ENCODE peak calls at places on chromosomes 7 and 10, in seven cellular contexts. F, L, V, J, G, Z and H are unnamed samples.

GRCh38 chr7:154409703-154410311 is 357.6 kb downstream of the DPP6 start:
- DNase-seq in G (no peak), F (no peak), L (peak; percentile 10), J (peak; percentile 45), V (no peak), Z (no peak), H (no peak)

GRCh38 chr7:157461805-157462771 is 125.3 kb downstream of the DNAJB6 start:
- DNase-seq in F (no peak), G (no peak), L (no peak), J (no peak), Z (no peak), V (no peak), H (no peak)

GRCh38 chr7:101864039-101864438 is 46.6 kb downstream of the CUX1 start:
- DNase-seq in V (no peak), L (no peak), Z (no peak), G (no peak), J (no peak), F (no peak), H (no peak)

GRCh38 chr10:13924020-13924725 is 337.4 kb downstream of the PRPF18 start:
- DNase-seq in L (no peak), G (no peak), V (no peak), F (no peak), J (no peak), Z (no peak), H (no peak)

GRCh38 chr7:2157473-2158279 is 75.1 kb downstream of the MAD1L1 start:
- DNase-seq in G (no peak), F (no peak), Z (no peak), J (no peak), L (no peak), V (no peak), H (peak; percentile 32)

GRCh38 chr10:48573045-48573444 is 31.8 kb downstream of the ARHGAP22 start:
- DNase-seq in F (no peak), J (no peak), V (no peak), L (no peak), G (no peak), Z (no peak), H (no peak)

GRCh38 chr7:138892016-138892630 is 89.1 kb downstream of the KIAA1549 start:
- DNase-seq in Z (no peak), G (no peak), J (no peak), F (no peak), V (no peak), L (no peak), H (no peak)

GRCh38 chr10:104309980-104310978 is 28.0 kb downstream of the ITPRIP start:
- DNase-seq in L (no peak), G (no peak), F (no peak), Z (no peak), V (no peak), J (no peak), H (no peak)

GRCh38 chr7:39310699-39311098 is 255.5 kb upstream of the YAE1 start:
- DNase-seq in J (no peak), L (no peak), G (no peak), V (no peak), F (no peak), Z (no peak), H (no peak)

GRCh38 chr10:5961405-5962100 is 15.8 kb downstream of the IL15RA start:
- DNase-seq in L (no peak), G (no peak), F (no peak), V (no peak), J (no peak), Z (no peak), H (no peak)

GRCh38 chr10:93874309-93875031 is 19.3 kb upstream of the SLC35G1 start:
- DNase-seq in G (no peak), V (no peak), J (no peak), L (no peak), Z (no peak), F (no peak), H (no peak)

GRCh38 chr7:20280475-20281351 is 50.0 kb upstream of the ITGB8 start:
- DNase-seq in L (no peak), Z (no peak), J (no peak), G (no peak), V (peak; percentile 27), F (no peak), H (no peak)

GRCh38 chr7:142383826-142384507 is 126.1 kb upstream of the PRSS58 start:
- DNase-seq in F (no peak), L (no peak), V (no peak), J (no peak), Z (no peak), G (no peak), H (no peak)

GRCh38 chr10:104067525-104067924 is 18.2 kb downstream of the COL17A1 start:
- DNase-seq in Z (no peak), V (no peak), G (no peak), F (no peak), J (no peak), L (no peak), H (no peak)

GRCh38 chr7:111265394-111265793 is 174.5 kb downstream of the LRRN3 start:
- DNase-seq in J (no peak), F (no peak), L (no peak), V (no peak), G (no peak), Z (no peak), H (no peak)

GRCh38 chr10:110083884-110084283 is 76.1 kb downstream of the ADD3 start:
- DNase-seq in F (no peak), J (no peak), Z (no peak), G (no peak), V (no peak), L (no peak), H (no peak)

GRCh38 chr7:102446387-102447156 is 13.2 kb downstream of the ORAI2 start:
- DNase-seq in F (no peak), G (no peak), L (no peak), Z (no peak), J (no peak), V (peak; percentile 16), H (no peak)

GRCh38 chr7:44145419-44145968 is 4.4 kb upstream of the MYL7 start:
- DNase-seq in L (no peak), V (peak; percentile 78), G (no peak), J (peak; percentile 22), Z (no peak), F (no peak), H (no peak)

GRCh38 chr10:59387951-59388431 is 25.6 kb upstream of the FAM13C start:
- DNase-seq in J (no peak), L (no peak), G (no peak), V (no peak), Z (no peak), F (no peak), H (no peak)

GRCh38 chr7:94195813-94196212 is 191.7 kb upstream of the BET1 start:
- DNase-seq in G (no peak), V (no peak), Z (no peak), L (no peak), F (no peak), J (no peak), H (no peak)

GRCh38 chr10:118545381-118545780 is 50.1 kb downstream of the PRLHR start:
- DNase-seq in L (no peak), V (no peak), Z (no peak), G (no peak), F (no peak), J (no peak), H (no peak)

GRCh38 chr10:118544401-118544948 is 51.0 kb downstream of the PRLHR start:
- DNase-seq in F (no peak), L (no peak), J (no peak), Z (no peak), V (no peak), G (no peak), H (no peak)

GRCh38 chr10:118542205-118542604 is 53.2 kb downstream of the PRLHR start:
- DNase-seq in F (no peak), V (no peak), G (no peak), L (no peak), J (no peak), Z (no peak), H (no peak)

GRCh38 chr10:118542789-118543188 is 52.7 kb downstream of the PRLHR start:
- DNase-seq in V (no peak), G (no peak), J (no peak), F (no peak), L (no peak), Z (no peak), H (no peak)

GRCh38 chr10:118543714-118544400 is 51.6 kb downstream of the PRLHR start:
- DNase-seq in L (peak; percentile 28), F (peak; percentile 63), V (peak; percentile 64), G (no peak), J (peak; percentile 19), Z (no peak), H (peak; percentile 42)
- TF ChIP-seq SIN3A in L (no peak), F (no peak), V (no peak), G (peak; percentile 25), J (no peak), Z (no peak), H (no peak)

GRCh38 chr7:27775772-27776171 is 35.8 kb downstream of the TAX1BP1 start:
- DNase-seq in V (no peak), G (no peak), Z (no peak), J (no peak), F (no peak), L (no peak), H (no peak)

GRCh38 chr7:27777662-27778061 is 37.7 kb downstream of the TAX1BP1 start:
- DNase-seq in L (no peak), J (no peak), V (no peak), F (no peak), G (no peak), Z (no peak), H (no peak)

GRCh38 chr7:27779873-27780272 is 39.9 kb downstream of the TAX1BP1 start:
- DNase-seq in V (no peak), F (no peak), G (no peak), J (no peak), L (no peak), Z (no peak), H (no peak)

GRCh38 chr7:27771111-27771510 is 31.1 kb downstream of the TAX1BP1 start:
- DNase-seq in J (no peak), L (no peak), G (no peak), Z (no peak), F (peak; percentile 82), V (no peak), H (no peak)

DNA sequence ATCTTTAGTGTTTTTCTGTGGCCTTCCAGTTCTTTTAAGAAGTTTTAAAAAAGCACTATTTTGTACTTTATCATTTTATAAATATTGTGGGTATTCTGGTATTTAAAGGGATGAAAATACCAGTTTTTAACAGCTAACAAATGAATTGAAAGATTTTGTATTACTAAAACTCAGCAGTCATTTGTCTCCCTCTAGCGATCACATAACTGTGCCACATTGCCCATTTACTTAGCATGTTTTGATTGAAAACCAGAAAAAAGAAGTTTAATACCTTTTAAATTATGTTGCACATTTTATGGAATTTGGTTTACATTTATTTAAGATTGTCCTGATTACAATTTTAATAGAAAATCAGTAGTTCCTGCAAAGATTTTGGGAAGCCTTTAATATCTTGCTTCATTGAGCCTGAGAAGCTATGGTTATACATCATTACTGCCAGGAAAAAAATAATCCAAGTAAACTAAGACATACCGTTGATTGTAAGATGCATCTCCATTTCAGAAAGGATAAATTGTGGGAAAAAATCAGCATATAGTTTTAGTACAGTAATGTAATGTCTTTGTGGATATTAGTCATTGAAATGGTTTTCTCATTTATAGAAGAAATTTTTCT is 34.9 kb downstream of the TAX1BP1 start:
- DNase-seq in V (peak; percentile 9), Z (no peak), G (no peak), F (peak; percentile 12), J (peak; percentile 15), L (peak; percentile 39), H (peak; percentile 13)
- TF ChIP-seq SIN3A in V (no peak), Z (no peak), G (no peak), F (no peak), J (no peak), L (no peak), H (no peak)

GRCh38 chr10:100828744-100829102 is 83.3 kb downstream of the PAX2 start:
- DNase-seq in L (no peak), G (no peak), F (no peak), J (peak; percentile 53), Z (no peak), V (peak; percentile 82), H (no peak)
- TF ChIP-seq SIN3A in L (no peak), G (no peak), F (no peak), J (no peak), Z (no peak), V (no peak), H (no peak)

GRCh38 chr7:113083132-113083833 is 3.3 kb downstream of the GPR85 start:
- DNase-seq in L (no peak), V (no peak), Z (no peak), G (no peak), F (no peak), J (no peak), H (no peak)
- TF ChIP-seq SIN3A in L (no peak), V (no peak), Z (no peak), G (no peak), F (no peak), J (no peak), H (no peak)